ENCODE peak calls at places on chromosomes 12 and 14, in five cellular contexts. One of them, this sample, is unnamed.
A peak's percentile ranks its signal among the peaks of the same experiment; 100 is the strongest.

GRCh38 chr12:62647586-62647985 is 181.0 kb downstream of the MON2 start:
- DNase-seq in neuronal stem cell: no peak
- DNase-seq in mesenchymal stem cell: no peak
- DNase-seq in H1: no peak
- DNase-seq in IMR-90: no peak
- DNase-seq in this sample: no peak

GRCh38 chr14:53615254-53615653 is 341.4 kb downstream of the BMP4 start:
- DNase-seq in mesenchymal stem cell: no peak
- DNase-seq in IMR-90: no peak
- DNase-seq in neuronal stem cell: no peak
- DNase-seq in H1: no peak
- DNase-seq in this sample: no peak

GRCh38 chr12:69821441-69822204 is 3.4 kb upstream of the MYRFL start:
- DNase-seq in H1: no peak
- DNase-seq in mesenchymal stem cell: peak; percentile 43
- DNase-seq in neuronal stem cell: no peak
- DNase-seq in IMR-90: peak; percentile 68
- DNase-seq in this sample: no peak

GRCh38 chr12:2084553-2085296 is 31.9 kb downstream of the CACNA1C start:
- DNase-seq in IMR-90: peak; percentile 89
- DNase-seq in H1: no peak
- DNase-seq in neuronal stem cell: no peak
- DNase-seq in mesenchymal stem cell: peak; percentile 32
- DNase-seq in this sample: no peak

GRCh38 chr12:98154850-98155249 is 360.5 kb upstream of the TMPO start:
- DNase-seq in neuronal stem cell: peak; percentile 29
- DNase-seq in IMR-90: no peak
- DNase-seq in mesenchymal stem cell: no peak
- DNase-seq in H1: peak; percentile 25
- DNase-seq in this sample: peak; percentile 86

GRCh38 chr12:110780448-110780847 is 37.8 kb upstream of the PPP1CC start:
- DNase-seq in H1: no peak
- DNase-seq in mesenchymal stem cell: no peak
- DNase-seq in IMR-90: no peak
- DNase-seq in neuronal stem cell: no peak
- DNase-seq in this sample: no peak

GRCh38 chr12:3683670-3684069 is 69.2 kb downstream of the CRACR2A start:
- DNase-seq in IMR-90: peak; percentile 31
- DNase-seq in H1: no peak
- DNase-seq in neuronal stem cell: no peak
- DNase-seq in mesenchymal stem cell: peak; percentile 5
- DNase-seq in this sample: no peak

GRCh38 chr12:131808744-131809371 is 19.3 kb upstream of the MMP17 start:
- DNase-seq in H1: no peak
- DNase-seq in IMR-90: no peak
- DNase-seq in mesenchymal stem cell: no peak
- DNase-seq in neuronal stem cell: no peak
- DNase-seq in this sample: no peak

GRCh38 chr12:91890742-91891141 is 254.9 kb downstream of the BTG1 start:
- DNase-seq in neuronal stem cell: no peak
- DNase-seq in IMR-90: peak; percentile 8
- DNase-seq in H1: no peak
- DNase-seq in mesenchymal stem cell: no peak
- DNase-seq in this sample: no peak

GRCh38 chr12:18799140-18799446 is 61.2 kb downstream of the CAPZA3 start:
- DNase-seq in mesenchymal stem cell: no peak
- DNase-seq in IMR-90: no peak
- DNase-seq in neuronal stem cell: no peak
- DNase-seq in H1: no peak
- DNase-seq in this sample: no peak

GRCh38 chr12:85374981-85375380 is 95.0 kb downstream of the ALX1 start:
- DNase-seq in mesenchymal stem cell: no peak
- DNase-seq in neuronal stem cell: no peak
- DNase-seq in H1: no peak
- DNase-seq in IMR-90: no peak
- DNase-seq in this sample: peak; percentile 92

GRCh38 chr12:49364989-49365388 is 2.3 kb upstream of the SPATS2 start:
- DNase-seq in H1: no peak
- DNase-seq in mesenchymal stem cell: peak; percentile 75
- DNase-seq in neuronal stem cell: no peak
- DNase-seq in IMR-90: peak; percentile 90
- DNase-seq in this sample: no peak

GRCh38 chr12:42525444-42525843 is 64.1 kb downstream of the PRICKLE1 start:
- DNase-seq in H1: no peak
- DNase-seq in neuronal stem cell: no peak
- DNase-seq in mesenchymal stem cell: no peak
- DNase-seq in IMR-90: no peak
- DNase-seq in this sample: no peak

GRCh38 chr12:54300267-54300731 is 516 bp downstream of the NFE2 start:
- DNase-seq in IMR-90: no peak
- DNase-seq in mesenchymal stem cell: no peak
- DNase-seq in neuronal stem cell: no peak
- DNase-seq in H1: no peak
- DNase-seq in this sample: no peak

GRCh38 chr12:54300732-54301427 is at the start of gene NFE2:
- DNase-seq in neuronal stem cell: peak; percentile 66
- DNase-seq in H1: peak; percentile 75
- DNase-seq in IMR-90: peak; percentile 77
- DNase-seq in mesenchymal stem cell: peak; percentile 78
- DNase-seq in this sample: peak; percentile 97

GRCh38 chr12:54299515-54300266 is 1.1 kb downstream of the NFE2 start:
- DNase-seq in neuronal stem cell: no peak
- DNase-seq in H1: no peak
- DNase-seq in IMR-90: no peak
- DNase-seq in mesenchymal stem cell: no peak
- DNase-seq in this sample: no peak

GRCh38 chr12:54298904-54299303 is 1.9 kb downstream of the NFE2 start:
- DNase-seq in mesenchymal stem cell: no peak
- DNase-seq in neuronal stem cell: no peak
- DNase-seq in H1: no peak
- DNase-seq in IMR-90: no peak
- DNase-seq in this sample: no peak

GRCh38 chr12:54301428-54302045 is 722 bp upstream of the NFE2 start:
- DNase-seq in IMR-90: no peak
- DNase-seq in neuronal stem cell: no peak
- DNase-seq in mesenchymal stem cell: no peak
- DNase-seq in H1: no peak
- DNase-seq in this sample: peak; percentile 75
- H3K18ac ChIP-seq in IMR-90: no peak overlapping the region
- H3K18ac ChIP-seq in neuronal stem cell: peak overlapping the region; percentile 68
- H3K18ac ChIP-seq in mesenchymal stem cell: no peak overlapping the region
- H3K18ac ChIP-seq in H1: peak overlapping the region; percentile 98
- H3K18ac ChIP-seq in this sample: no peak overlapping the region

GRCh38 chr14:45128963-45129629 is 5.2 kb downstream of the FKBP3 start:
- DNase-seq in neuronal stem cell: no peak
- DNase-seq in IMR-90: no peak
- DNase-seq in mesenchymal stem cell: no peak
- DNase-seq in H1: no peak
- DNase-seq in this sample: no peak

GRCh38 chr14:45135659-45136314 is at the start of gene FANCM:
- DNase-seq in H1: peak; percentile 91
- DNase-seq in IMR-90: peak; percentile 98
- DNase-seq in neuronal stem cell: peak; percentile 96
- DNase-seq in mesenchymal stem cell: peak; percentile 98
- DNase-seq in this sample: peak; percentile 99

GRCh38 chr14:45135181-45135580 is 549 bp upstream of the FANCM start:
- DNase-seq in neuronal stem cell: no peak
- DNase-seq in IMR-90: peak; percentile 43
- DNase-seq in mesenchymal stem cell: no peak
- DNase-seq in H1: no peak
- DNase-seq in this sample: peak; percentile 25

GRCh38 chr14:45133683-45134050 is 614 bp downstream of the FKBP3 start:
- DNase-seq in neuronal stem cell: no peak
- DNase-seq in IMR-90: no peak
- DNase-seq in H1: no peak
- DNase-seq in mesenchymal stem cell: no peak
- DNase-seq in this sample: no peak

GRCh38 chr14:45134051-45134958 is at the start of gene FKBP3:
- DNase-seq in H1: peak; percentile 87
- DNase-seq in mesenchymal stem cell: peak; percentile 99
- DNase-seq in IMR-90: peak; percentile 99
- DNase-seq in neuronal stem cell: peak; percentile 97
- DNase-seq in this sample: peak; percentile 100
- H2BK5ac ChIP-seq in H1: peak within 1 kb of the TSS; percentile 99
- H2BK5ac ChIP-seq in mesenchymal stem cell: peak within 1 kb of the TSS; percentile 57
- H2BK5ac ChIP-seq in IMR-90: peak within 1 kb of the TSS; percentile 86
- H2BK5ac ChIP-seq in neuronal stem cell: peak within 1 kb of the TSS; percentile 97
- H2BK5ac ChIP-seq in this sample: peak within 1 kb of the TSS; percentile 80

DNA sequence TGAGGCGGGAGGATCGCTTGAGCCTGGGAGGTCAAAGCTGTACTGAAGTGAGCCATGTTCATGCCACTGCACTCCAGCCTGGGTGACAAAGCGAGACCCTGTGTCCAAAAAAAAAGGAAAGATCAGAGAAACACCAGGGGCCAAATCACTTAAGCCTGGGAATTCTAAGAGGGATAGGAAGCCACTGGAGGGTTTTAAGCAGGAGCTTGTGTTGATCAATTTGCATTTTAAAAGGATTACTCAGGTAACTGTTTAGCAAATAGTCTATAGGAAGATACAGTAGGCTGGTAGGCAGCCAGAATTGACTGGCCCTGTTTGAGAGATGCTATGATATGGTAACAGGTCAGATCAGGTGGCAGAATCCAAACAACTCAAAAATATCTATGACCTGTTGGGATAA is 162.7 kb downstream of the SPTSSA start:
- DNase-seq in IMR-90: no peak
- DNase-seq in H1: no peak
- DNase-seq in neuronal stem cell: no peak
- DNase-seq in mesenchymal stem cell: no peak
- DNase-seq in this sample: peak; percentile 7
- H3K18ac ChIP-seq in IMR-90: no peak overlapping the region
- H3K18ac ChIP-seq in H1: no peak overlapping the region
- H3K18ac ChIP-seq in neuronal stem cell: no peak overlapping the region
- H3K18ac ChIP-seq in mesenchymal stem cell: no peak overlapping the region
- H3K18ac ChIP-seq in this sample: no peak overlapping the region

GRCh38 chr12:105596731-105597130 is 266.2 kb downstream of the C12orf75 start:
- DNase-seq in mesenchymal stem cell: no peak
- DNase-seq in neuronal stem cell: no peak
- DNase-seq in H1: no peak
- DNase-seq in IMR-90: no peak
- DNase-seq in this sample: no peak
- H2BK5ac ChIP-seq in mesenchymal stem cell: no peak overlapping the region
- H2BK5ac ChIP-seq in neuronal stem cell: no peak overlapping the region
- H2BK5ac ChIP-seq in H1: no peak overlapping the region
- H2BK5ac ChIP-seq in IMR-90: no peak overlapping the region
- H2BK5ac ChIP-seq in this sample: no peak overlapping the region

GRCh38 chr12:71303199-71303598 is 136.4 kb upstream of the LGR5 start:
- DNase-seq in H1: no peak
- DNase-seq in neuronal stem cell: no peak
- DNase-seq in IMR-90: no peak
- DNase-seq in mesenchymal stem cell: no peak
- DNase-seq in this sample: no peak

GRCh38 chr12:71300772-71301675 is 138.6 kb upstream of the LGR5 start:
- DNase-seq in H1: no peak
- DNase-seq in IMR-90: no peak
- DNase-seq in mesenchymal stem cell: no peak
- DNase-seq in neuronal stem cell: no peak
- DNase-seq in this sample: no peak

GRCh38 chr12:71304306-71304705 is 135.3 kb upstream of the LGR5 start:
- DNase-seq in mesenchymal stem cell: no peak
- DNase-seq in H1: no peak
- DNase-seq in IMR-90: no peak
- DNase-seq in neuronal stem cell: no peak
- DNase-seq in this sample: no peak

GRCh38 chr12:71306808-71307207 is 132.8 kb upstream of the LGR5 start:
- DNase-seq in IMR-90: no peak
- DNase-seq in H1: no peak
- DNase-seq in mesenchymal stem cell: no peak
- DNase-seq in neuronal stem cell: no peak
- DNase-seq in this sample: no peak
- H3K18ac ChIP-seq in IMR-90: no peak overlapping the region
- H3K18ac ChIP-seq in H1: no peak overlapping the region
- H3K18ac ChIP-seq in mesenchymal stem cell: no peak overlapping the region
- H3K18ac ChIP-seq in neuronal stem cell: no peak overlapping the region
- H3K18ac ChIP-seq in this sample: no peak overlapping the region